ENCODE peak calls at places on chromosomes 3 and 15, in seven cellular contexts. Z is activated T-cell treated with anti-CD3 and anti-CD28 coated beads, Interleukin-2, amount 50 U/mL, for 72 hours; L is activated CD4-positive, alpha-beta T cell treated with anti-CD3 and anti-CD28 coated beads, Interleukin-2, amount 50 U/mL, for 24 hours; C is naive B cell; B is RCC 7860; J is nephron progenitor cell; I is progenitor cell of endocrine pancreas. P is an unnamed sample.

GRCh38 chr3:8709801-8710524 is 23.6 kb upstream of the CAV3 start:
- DNase-seq in Z (no peak), J (no peak), I (no peak), C (no peak), B (no peak), L (no peak), P (no peak)

GRCh38 chr3:30597131-30597768 is 9.2 kb upstream of the TGFBR2 start:
- DNase-seq in B (peak), C (no peak), I (no peak), Z (no peak), J (no peak), L (no peak), P (no peak)

GRCh38 chr3:23094890-23095462 is 108.2 kb upstream of the UBE2E2 start:
- DNase-seq in L (no peak), B (peak), J (no peak), C (no peak), Z (no peak), I (no peak), P (no peak)

GRCh38 chr15:31275331-31276262 is 51.0 kb upstream of the KLF13 start:
- DNase-seq in B (no peak), J (no peak), Z (no peak), I (no peak), C (no peak), L (no peak), P (no peak)

GRCh38 chr15:100759698-100760356 is 119.8 kb upstream of the ALDH1A3 start:
- DNase-seq in Z (no peak), J (no peak), I (no peak), L (no peak), B (peak), C (no peak), P (no peak)

GRCh38 chr15:29569533-29570092 is 252.7 kb downstream of the TJP1 start:
- DNase-seq in I (no peak), Z (no peak), J (peak), B (no peak), L (no peak), C (no peak), P (no peak)

GRCh38 chr3:98796334-98796733 is 33.2 kb downstream of the ST3GAL6 start:
- DNase-seq in I (no peak), C (no peak), Z (no peak), L (no peak), J (no peak), B (no peak), P (no peak)

GRCh38 chr3:12748477-12748876 is 10.6 kb downstream of the TMEM40 start:
- DNase-seq in C (no peak), I (no peak), B (no peak), L (no peak), Z (no peak), J (no peak), P (no peak)

GRCh38 chr3:33218446-33219174 is at the start of gene SUSD5:
- DNase-seq in J (peak), Z (no peak), C (no peak), L (no peak), I (peak), B (no peak), P (no peak)

GRCh38 chr3:188025555-188025954 is 128.4 kb upstream of the LPP start:
- DNase-seq in L (no peak), B (no peak), I (no peak), Z (no peak), J (no peak), C (no peak), P (no peak)

GRCh38 chr3:49769516-49769915 is 16.8 kb downstream of the IP6K1 start:
- DNase-seq in Z (no peak), B (no peak), I (no peak), C (no peak), L (no peak), J (no peak), P (no peak)

GRCh38 chr3:11367116-11367781 is 95.1 kb downstream of the ATG7 start:
- DNase-seq in L (no peak), C (no peak), J (no peak), I (no peak), Z (no peak), B (no peak), P (no peak)

GRCh38 chr3:195209836-195210551 is 61.0 kb downstream of the XXYLT1 start:
- DNase-seq in I (no peak), B (no peak), Z (no peak), J (peak), L (no peak), C (no peak), P (peak)

GRCh38 chr3:14142567-14143270 is 17.9 kb downstream of the TMEM43 start:
- DNase-seq in I (no peak), Z (peak), J (no peak), C (no peak), L (peak), B (no peak), P (no peak)

GRCh38 chr3:196995646-196996355 is 27.2 kb upstream of the PIGZ start:
- DNase-seq in I (no peak), B (no peak), J (no peak), L (no peak), C (no peak), Z (no peak), P (no peak)

GRCh38 chr3:27653803-27654558 is 68.1 kb downstream of the EOMES start:
- DNase-seq in C (no peak), L (no peak), Z (no peak), B (no peak), J (no peak), I (no peak), P (no peak)

GRCh38 chr15:36951747-36952247 is 148.6 kb downstream of the MEIS2 start:
- DNase-seq in B (peak), I (no peak), L (no peak), J (peak), C (no peak), Z (no peak), P (no peak)

P was measured in gastrocnemius medialis.